ENCODE peak calls at places on chromosome 10, in eight cellular contexts. V, S, B, N, Q, T, O and U are unnamed samples.

GRCh38 chr10:21293518-21294356 is 231.7 kb downstream of the SKIDA1 start:
- DNase-seq in B (no peak), T (no peak), V (no peak), O (no peak), S (no peak), N (no peak), Q (no peak), U (no peak)

GRCh38 chr10:126917375-126917774 is 12.1 kb downstream of the DOCK1 start:
- DNase-seq in N (no peak), B (no peak), T (no peak), S (no peak), V (no peak), Q (no peak), O (no peak), U (no peak)

GRCh38 chr10:89357096-89357495 is 20.8 kb upstream of the IFIT1B start:
- DNase-seq in N (no peak), Q (no peak), V (no peak), T (no peak), B (no peak), O (no peak), S (no peak), U (no peak)

GRCh38 chr10:26081459-26081858 is 135.1 kb upstream of the GAD2 start:
- DNase-seq in O (no peak), N (no peak), V (no peak), Q (no peak), S (no peak), B (no peak), T (no peak), U (no peak)

GRCh38 chr10:45023426-45023825 is 22.7 kb downstream of the ZNF22 start:
- DNase-seq in B (no peak), S (peak), V (no peak), Q (no peak), N (no peak), T (no peak), O (no peak), U (no peak)

GRCh38 chr10:100340948-100341847 is 5.8 kb upstream of the SCD start:
- DNase-seq in T (peak), O (no peak), N (peak), V (no peak), B (no peak), Q (peak), S (no peak), U (no peak)

GRCh38 chr10:130954326-130954905 is 357.1 kb downstream of the TCERG1L start:
- DNase-seq in Q (no peak), T (no peak), O (no peak), N (no peak), S (no peak), B (no peak), V (no peak), U (no peak)

GRCh38 chr10:50033481-50033880 is 34.3 kb upstream of the WASHC2A start:
- DNase-seq in T (no peak), V (no peak), S (peak), Q (no peak), N (no peak), O (no peak), B (no peak), U (no peak)

GRCh38 chr10:32111585-32111984 is 55.4 kb upstream of the KIF5B start:
- DNase-seq in T (no peak), B (no peak), V (no peak), S (no peak), O (no peak), Q (no peak), N (no peak), U (no peak)

GRCh38 chr10:90418869-90419652 is 438.8 kb downstream of the HTR7 start:
- DNase-seq in B (peak), Q (peak), N (no peak), V (no peak), S (peak), T (no peak), O (no peak), U (no peak)

GRCh38 chr10:127195041-127195506 is 1.3 kb downstream of the INSYN2A start:
- DNase-seq in Q (no peak), B (no peak), O (no peak), S (peak), T (no peak), N (no peak), V (no peak), U (no peak)

GRCh38 chr10:75070478-75071163 is 40.8 kb upstream of the SAMD8 start:
- DNase-seq in B (no peak), O (no peak), V (no peak), N (no peak), Q (no peak), T (no peak), S (no peak), U (no peak)

GRCh38 chr10:63491558-63492316 is 26.0 kb upstream of the JMJD1C start:
- DNase-seq in B (no peak), O (no peak), Q (no peak), T (no peak), N (no peak), S (peak), V (no peak), U (no peak)